ENCODE peak calls at places on chromosomes 7 and 10, in four cellular contexts. One of them, this sample, is unnamed.
A peak's percentile ranks its signal among the peaks of the same experiment; 100 is the strongest.

GRCh38 chr10:94349327-94349726 is 13.4 kb downstream of the NOC3L start:
- DNase-seq in heart right ventricle: no peak
- DNase-seq in tibial nerve: no peak
- DNase-seq in brain microvascular endothelial cell: no peak
- DNase-seq in this sample: no peak

GRCh38 chr10:132627736-132628512 is 90.3 kb downstream of the INPP5A start:
- DNase-seq in heart right ventricle: peak; percentile 55
- DNase-seq in tibial nerve: no peak
- DNase-seq in brain microvascular endothelial cell: peak; percentile 26
- DNase-seq in this sample: no peak

GRCh38 chr10:74598891-74599566 is 227.4 kb upstream of the KAT6B start:
- DNase-seq in heart right ventricle: no peak
- DNase-seq in tibial nerve: no peak
- DNase-seq in brain microvascular endothelial cell: no peak
- DNase-seq in this sample: no peak

GRCh38 chr10:114045071-114045737 is 1.5 kb downstream of the ADRB1 start:
- DNase-seq in heart right ventricle: no peak
- DNase-seq in tibial nerve: no peak
- DNase-seq in brain microvascular endothelial cell: no peak
- DNase-seq in this sample: no peak

GRCh38 chr7:127665922-127666321 is 13.9 kb downstream of the SND1 start:
- DNase-seq in heart right ventricle: no peak
- DNase-seq in tibial nerve: no peak
- DNase-seq in brain microvascular endothelial cell: no peak
- DNase-seq in this sample: no peak

GRCh38 chr7:103996639-103997038 is 7.2 kb upstream of the RELN start:
- DNase-seq in heart right ventricle: no peak
- DNase-seq in tibial nerve: no peak
- DNase-seq in brain microvascular endothelial cell: no peak
- DNase-seq in this sample: no peak

GRCh38 chr10:80596391-80597257 is 58.9 kb downstream of the SH2D4B start:
- DNase-seq in heart right ventricle: no peak
- DNase-seq in tibial nerve: no peak
- DNase-seq in brain microvascular endothelial cell: peak; percentile 50
- DNase-seq in this sample: no peak

GRCh38 chr10:100186253-100186780 is 488 bp upstream of the ERLIN1 start:
- DNase-seq in heart right ventricle: peak; percentile 49
- DNase-seq in tibial nerve: no peak
- DNase-seq in brain microvascular endothelial cell: no peak
- DNase-seq in this sample: peak; percentile 35

GRCh38 chr10:122084286-122085041 is 95.5 kb downstream of the TACC2 start:
- DNase-seq in heart right ventricle: no peak
- DNase-seq in tibial nerve: no peak
- DNase-seq in brain microvascular endothelial cell: no peak
- DNase-seq in this sample: no peak

GRCh38 chr7:134187893-134188292 is 60.8 kb downstream of the LRGUK start:
- DNase-seq in heart right ventricle: no peak
- DNase-seq in tibial nerve: no peak
- DNase-seq in brain microvascular endothelial cell: no peak
- DNase-seq in this sample: no peak

DNA sequence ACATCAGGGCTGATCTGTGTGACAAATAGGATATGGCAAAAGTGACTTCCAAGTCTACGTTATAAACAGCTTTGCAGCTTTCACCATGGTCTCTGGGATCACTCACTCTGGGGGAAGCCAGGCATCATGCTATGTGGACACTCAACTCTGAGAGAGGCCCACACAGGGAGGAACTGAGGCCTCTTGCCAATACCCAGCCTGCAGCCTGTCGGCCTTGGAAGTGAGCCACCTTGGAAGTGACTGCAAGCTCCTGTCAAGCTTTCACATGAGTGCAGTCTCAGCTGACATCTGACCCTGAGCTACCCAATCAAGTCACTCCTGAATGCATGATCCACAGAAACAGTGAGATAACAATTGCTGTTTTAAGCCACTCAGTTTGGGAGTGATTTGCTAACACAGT is 56.5 kb downstream of the MMRN2 start:
- DNase-seq in heart right ventricle: peak; percentile 92
- DNase-seq in tibial nerve: no peak
- DNase-seq in brain microvascular endothelial cell: peak; percentile 20
- DNase-seq in this sample: peak; percentile 62
- H3K27ac ChIP-seq in heart right ventricle: peak overlapping the region; percentile 68
- H3K27ac ChIP-seq in tibial nerve: no peak overlapping the region
- H3K27ac ChIP-seq in brain microvascular endothelial cell: no peak overlapping the region
- H3K27ac ChIP-seq in this sample: no peak overlapping the region

GRCh38 chr10:8071666-8072065 is 17.2 kb downstream of the GATA3 start:
- DNase-seq in heart right ventricle: no peak
- DNase-seq in tibial nerve: no peak
- DNase-seq in brain microvascular endothelial cell: no peak
- DNase-seq in this sample: no peak
- TF ChIP-seq CTCF in heart right ventricle: no peak
- TF ChIP-seq CTCF in tibial nerve: no peak
- TF ChIP-seq CTCF in brain microvascular endothelial cell: no peak
- TF ChIP-seq CTCF in this sample: no peak

DNA sequence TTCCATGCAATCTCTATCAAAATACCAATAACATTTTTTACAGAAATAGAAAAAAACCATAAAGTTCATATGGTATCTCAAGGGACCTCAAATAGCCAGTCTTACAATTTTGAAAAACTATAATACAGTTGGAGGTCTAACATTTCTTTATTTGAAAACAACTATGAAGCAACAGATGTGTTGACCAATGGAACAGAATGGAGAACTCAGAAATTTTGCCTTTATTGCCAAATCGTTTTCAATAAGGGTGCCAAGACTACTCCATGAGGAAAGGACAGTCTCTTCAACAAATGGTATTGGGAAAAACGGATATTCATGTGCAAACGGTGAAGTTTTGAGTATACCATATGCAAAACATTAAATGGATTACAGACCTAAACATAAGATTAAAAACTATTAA is 470.8 kb upstream of the DPP6 start:
- DNase-seq in heart right ventricle: no peak
- DNase-seq in tibial nerve: no peak
- DNase-seq in brain microvascular endothelial cell: no peak
- DNase-seq in this sample: no peak
- H3K27ac ChIP-seq in heart right ventricle: no peak overlapping the region
- H3K27ac ChIP-seq in tibial nerve: no peak overlapping the region
- H3K27ac ChIP-seq in brain microvascular endothelial cell: no peak overlapping the region
- H3K27ac ChIP-seq in this sample: no peak overlapping the region

GRCh38 chr7:116726149-116726548 is 54.2 kb downstream of the MET start:
- DNase-seq in heart right ventricle: no peak
- DNase-seq in tibial nerve: no peak
- DNase-seq in brain microvascular endothelial cell: no peak
- DNase-seq in this sample: no peak
- TF ChIP-seq CTCF in heart right ventricle: no peak
- TF ChIP-seq CTCF in tibial nerve: no peak
- TF ChIP-seq CTCF in brain microvascular endothelial cell: no peak
- TF ChIP-seq CTCF in this sample: no peak

DNA sequence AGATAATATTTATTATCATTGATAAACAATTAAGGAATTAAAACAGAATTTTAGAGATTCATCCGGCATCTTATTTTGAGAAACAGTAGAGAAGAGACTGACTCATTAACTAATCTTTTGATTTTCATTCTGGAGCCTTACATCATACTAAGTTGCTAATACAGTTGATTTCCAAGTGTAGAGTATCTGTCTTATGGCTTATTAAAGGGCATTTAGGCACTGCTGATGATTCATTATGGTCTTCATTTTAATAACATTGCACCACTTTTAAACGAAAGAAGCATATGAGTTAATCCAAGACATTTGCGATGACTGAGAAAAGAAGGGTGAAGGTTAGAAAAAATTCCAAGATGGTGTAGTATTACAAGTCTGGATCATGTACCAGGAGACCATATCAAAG is 186.0 kb upstream of the CACNA2D1 start:
- DNase-seq in heart right ventricle: no peak
- DNase-seq in tibial nerve: no peak
- DNase-seq in brain microvascular endothelial cell: no peak
- DNase-seq in this sample: no peak
- H3K27ac ChIP-seq in heart right ventricle: no peak overlapping the region
- H3K27ac ChIP-seq in tibial nerve: no peak overlapping the region
- H3K27ac ChIP-seq in brain microvascular endothelial cell: no peak overlapping the region
- H3K27ac ChIP-seq in this sample: no peak overlapping the region

GRCh38 chr10:58258977-58259692 is 8.6 kb downstream of the IPMK start:
- DNase-seq in heart right ventricle: no peak
- DNase-seq in tibial nerve: no peak
- DNase-seq in brain microvascular endothelial cell: no peak
- DNase-seq in this sample: no peak
- TF ChIP-seq CTCF in heart right ventricle: no peak
- TF ChIP-seq CTCF in tibial nerve: no peak
- TF ChIP-seq CTCF in brain microvascular endothelial cell: peak; percentile 55
- TF ChIP-seq CTCF in this sample: no peak

GRCh38 chr7:739455-739963 is 12.4 kb upstream of the PRKAR1B start:
- DNase-seq in heart right ventricle: no peak
- DNase-seq in tibial nerve: no peak
- DNase-seq in brain microvascular endothelial cell: no peak
- DNase-seq in this sample: no peak
- H3K27ac ChIP-seq in heart right ventricle: no peak overlapping the region
- H3K27ac ChIP-seq in tibial nerve: no peak overlapping the region
- H3K27ac ChIP-seq in brain microvascular endothelial cell: no peak overlapping the region
- H3K27ac ChIP-seq in this sample: no peak overlapping the region

GRCh38 chr7:7761340-7761973 is 43.0 kb upstream of the RPA3 start:
- DNase-seq in heart right ventricle: no peak
- DNase-seq in tibial nerve: no peak
- DNase-seq in brain microvascular endothelial cell: no peak
- DNase-seq in this sample: no peak

GRCh38 chr7:7766671-7767070 is 48.3 kb upstream of the RPA3 start:
- DNase-seq in heart right ventricle: no peak
- DNase-seq in tibial nerve: no peak
- DNase-seq in brain microvascular endothelial cell: no peak
- DNase-seq in this sample: no peak

GRCh38 chr7:7761974-7762769 is 43.8 kb upstream of the RPA3 start:
- DNase-seq in heart right ventricle: no peak
- DNase-seq in tibial nerve: no peak
- DNase-seq in brain microvascular endothelial cell: peak; percentile 33
- DNase-seq in this sample: no peak

GRCh38 chr7:7765422-7765821 is 47.0 kb upstream of the RPA3 start:
- DNase-seq in heart right ventricle: no peak
- DNase-seq in tibial nerve: no peak
- DNase-seq in brain microvascular endothelial cell: no peak
- DNase-seq in this sample: no peak

DNA sequence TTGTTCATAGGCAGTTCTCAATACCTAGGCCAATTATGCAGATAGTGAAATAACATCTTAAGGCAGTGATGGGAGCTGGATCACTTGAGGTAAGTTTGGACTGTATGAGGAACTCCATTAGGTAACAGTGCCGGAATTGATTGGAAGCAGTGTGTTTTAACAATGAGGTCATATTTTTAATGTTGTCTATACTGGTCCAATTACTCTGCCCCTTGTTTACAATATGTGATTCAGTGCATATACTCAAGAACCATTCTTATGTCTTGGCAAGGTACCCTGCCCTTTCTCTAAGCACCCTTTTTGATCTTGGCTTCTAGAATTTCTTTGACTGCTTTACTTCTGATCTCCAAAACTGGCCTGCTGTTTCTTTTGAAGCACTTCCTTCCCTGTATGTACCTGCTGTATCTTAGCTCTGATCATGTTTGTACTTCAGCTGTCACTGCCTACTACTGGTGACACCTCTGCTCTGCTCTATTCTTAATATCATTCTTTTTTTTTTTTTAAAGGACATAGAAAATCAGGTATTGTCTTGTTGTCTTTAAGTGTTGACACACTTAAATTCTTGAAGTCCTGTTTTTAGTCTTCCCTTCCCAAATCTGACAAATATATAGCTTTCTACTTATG is 46.2 kb upstream of the RPA3 start:
- DNase-seq in heart right ventricle: no peak
- DNase-seq in tibial nerve: no peak
- DNase-seq in brain microvascular endothelial cell: no peak
- DNase-seq in this sample: no peak
- TF ChIP-seq CTCF in heart right ventricle: no peak
- TF ChIP-seq CTCF in tibial nerve: no peak
- TF ChIP-seq CTCF in brain microvascular endothelial cell: no peak
- TF ChIP-seq CTCF in this sample: no peak

GRCh38 chr10:78851652-78852051 is 217.1 kb upstream of the ZMIZ1 start:
- DNase-seq in heart right ventricle: no peak
- DNase-seq in tibial nerve: no peak
- DNase-seq in brain microvascular endothelial cell: no peak
- DNase-seq in this sample: no peak
- H3K27ac ChIP-seq in heart right ventricle: no peak overlapping the region
- H3K27ac ChIP-seq in tibial nerve: no peak overlapping the region
- H3K27ac ChIP-seq in brain microvascular endothelial cell: no peak overlapping the region
- H3K27ac ChIP-seq in this sample: no peak overlapping the region

GRCh38 chr7:67364441-67365017 is 367.9 kb downstream of the TYW1 start:
- DNase-seq in heart right ventricle: no peak
- DNase-seq in tibial nerve: no peak
- DNase-seq in brain microvascular endothelial cell: no peak
- DNase-seq in this sample: no peak
- TF ChIP-seq CTCF in heart right ventricle: no peak
- TF ChIP-seq CTCF in tibial nerve: no peak
- TF ChIP-seq CTCF in brain microvascular endothelial cell: no peak
- TF ChIP-seq CTCF in this sample: no peak

This sample was measured in lung.